ENCODE peak calls at places on chromosomes 5 and 9, in seven cellular contexts. L, F, H, R, Z, W and D are unnamed samples.

GRCh38 chr9:114995681-114996221 is 65.4 kb upstream of the TNFSF8 start:
- DNase-seq in L (no peak), F (no peak), H (no peak), R (no peak), Z (no peak), W (no peak), D (no peak)

GRCh38 chr9:7234144-7234543 is 476.4 kb downstream of the KDM4C start:
- DNase-seq in L (peak; percentile 57), F (peak; percentile 84), H (peak; percentile 22), R (peak; percentile 47), Z (peak; percentile 17), W (peak; percentile 36), D (peak; percentile 90)

GRCh38 chr9:114662081-114662989 is 4.7 kb upstream of the TEX53 start:
- DNase-seq in L (no peak), F (peak; percentile 78), H (peak; percentile 33), R (peak; percentile 54), Z (peak; percentile 55), W (peak; percentile 11), D (peak; percentile 63)

GRCh38 chr9:133691191-133691590 is 47.0 kb downstream of the SARDH start:
- DNase-seq in L (no peak), F (no peak), H (no peak), R (no peak), Z (no peak), W (no peak), D (no peak)

GRCh38 chr9:92534199-92535159 is 1.3 kb downstream of the ECM2 start:
- DNase-seq in L (no peak), F (no peak), H (peak; percentile 34), R (peak; percentile 26), Z (no peak), W (no peak), D (no peak)

GRCh38 chr5:61052870-61053269 is 107.9 kb downstream of the NDUFAF2 start:
- DNase-seq in L (no peak), F (no peak), H (peak; percentile 91), R (peak; percentile 82), Z (no peak), W (peak; percentile 9), D (peak; percentile 74)

GRCh38 chr5:58459860-58460726 is at the start of gene PLK2:
- DNase-seq in L (peak; percentile 61), F (peak; percentile 83), H (peak; percentile 94), R (peak; percentile 94), Z (peak; percentile 89), W (peak; percentile 97), D (peak; percentile 89)

GRCh38 chr5:169448826-169449225 is 134.7 kb upstream of the SPDL1 start:
- DNase-seq in L (no peak), F (no peak), H (no peak), R (no peak), Z (no peak), W (no peak), D (no peak)

GRCh38 chr5:174625591-174626365 is 98.6 kb upstream of the MSX2 start:
- DNase-seq in L (no peak), F (no peak), H (peak; percentile 7), R (no peak), Z (no peak), W (no peak), D (no peak)

GRCh38 chr5:5306696-5307095 is 115.8 kb upstream of the ICE1 start:
- DNase-seq in L (no peak), F (no peak), H (peak; percentile 4), R (no peak), Z (no peak), W (no peak), D (peak; percentile 45)

GRCh38 chr5:1312206-1312605 is 17.3 kb upstream of the TERT start:
- DNase-seq in L (no peak), F (no peak), H (no peak), R (no peak), Z (no peak), W (no peak), D (no peak)

GRCh38 chr5:175479125-175479881 is 943 bp downstream of the SFXN1 start:
- DNase-seq in L (no peak), F (no peak), H (no peak), R (no peak), Z (no peak), W (no peak), D (no peak)

GRCh38 chr9:114770991-114771390 is 34.8 kb downstream of the TNFSF15 start:
- DNase-seq in L (no peak), F (no peak), H (no peak), R (no peak), Z (no peak), W (peak; percentile 54), D (peak; percentile 19)

GRCh38 chr9:128420060-128420650 is 502 bp upstream of the CERCAM start:
- DNase-seq in L (no peak), F (no peak), H (peak; percentile 45), R (peak; percentile 77), Z (peak; percentile 62), W (peak; percentile 91), D (peak; percentile 56)

DNA sequence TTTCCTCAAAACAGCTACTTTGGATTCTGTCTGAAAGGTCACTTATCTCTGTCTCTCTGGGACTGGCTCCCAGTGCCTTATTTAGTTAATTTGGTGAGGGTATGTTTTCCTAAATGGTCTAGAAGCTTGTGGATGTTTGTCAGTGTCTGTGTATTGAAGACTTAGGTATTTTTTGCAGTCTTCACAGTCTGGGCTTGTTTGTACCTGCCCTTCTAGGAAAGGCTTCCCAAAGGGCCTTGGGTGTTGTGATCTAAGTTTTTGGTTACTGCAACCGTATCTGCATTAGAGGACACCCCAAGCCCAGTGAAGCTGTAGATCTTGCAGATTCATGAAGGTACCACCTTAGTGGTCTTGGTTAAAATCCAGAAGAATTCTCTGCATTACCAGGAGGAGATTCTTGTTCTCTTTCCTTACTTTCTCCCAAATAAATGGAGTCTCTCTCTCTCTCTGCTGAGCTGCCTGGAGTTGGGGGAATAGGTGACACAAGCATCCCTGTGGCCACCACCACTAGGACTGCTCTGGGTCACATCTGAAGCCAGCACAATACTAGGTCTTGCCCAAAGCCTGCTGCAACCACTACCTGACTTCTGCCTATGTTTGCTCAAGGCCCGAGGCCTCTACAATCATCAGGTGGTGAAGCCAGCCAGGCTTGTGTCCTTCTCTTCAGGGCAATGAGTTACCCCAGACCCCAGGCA is 17.8 kb upstream of the CCNB1 start:
- DNase-seq in L (no peak), F (no peak), H (no peak), R (no peak), Z (no peak), W (no peak), D (peak; percentile 46)
- H2BK5ac ChIP-seq in L (no peak overlapping the region), F (no peak overlapping the region), H (no peak overlapping the region), R (no peak overlapping the region), Z (no peak overlapping the region), W (no peak overlapping the region), D (no peak overlapping the region)

GRCh38 chr5:178673801-178674200 is 47.0 kb upstream of the CLK4 start:
- DNase-seq in L (no peak), F (no peak), H (no peak), R (no peak), Z (no peak), W (no peak), D (no peak)

GRCh38 chr5:178674334-178674733 is 47.5 kb upstream of the CLK4 start:
- DNase-seq in L (no peak), F (no peak), H (no peak), R (no peak), Z (no peak), W (no peak), D (no peak)

GRCh38 chr5:178672635-178673034 is 45.8 kb upstream of the CLK4 start:
- DNase-seq in L (no peak), F (no peak), H (no peak), R (no peak), Z (no peak), W (no peak), D (no peak)

GRCh38 chr5:178677429-178677828 is 50.6 kb upstream of the CLK4 start:
- DNase-seq in L (no peak), F (no peak), H (no peak), R (no peak), Z (no peak), W (no peak), D (no peak)

GRCh38 chr5:178675922-178676321 is 49.1 kb upstream of the CLK4 start:
- DNase-seq in L (no peak), F (no peak), H (no peak), R (no peak), Z (no peak), W (no peak), D (no peak)
- H2BK5ac ChIP-seq in L (no peak overlapping the region), F (no peak overlapping the region), H (no peak overlapping the region), R (no peak overlapping the region), Z (no peak overlapping the region), W (no peak overlapping the region), D (no peak overlapping the region)

DNA sequence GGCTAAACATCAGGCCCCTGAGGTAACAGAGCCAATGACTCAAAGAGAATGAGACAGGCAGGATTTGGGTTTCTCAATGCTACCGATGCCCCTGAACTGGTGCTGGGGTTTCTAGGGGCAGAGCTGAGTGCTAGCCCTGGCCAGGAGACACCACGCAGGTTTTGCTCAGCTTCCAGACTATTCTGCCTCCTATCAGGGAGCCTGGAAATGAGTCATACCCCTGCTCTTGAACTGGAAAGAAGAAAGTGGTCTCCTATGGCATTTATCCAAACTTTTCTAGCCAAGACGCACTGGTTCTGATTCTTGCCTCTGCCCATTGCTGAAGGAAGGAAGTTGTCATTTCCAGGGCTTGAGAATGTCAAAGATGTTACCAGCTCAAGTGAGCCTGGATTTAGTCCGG is 562.0 kb downstream of the CDK5RAP2 start:
- DNase-seq in L (no peak), F (no peak), H (no peak), R (no peak), Z (no peak), W (no peak), D (no peak)
- H2BK5ac ChIP-seq in L (no peak overlapping the region), F (no peak overlapping the region), H (no peak overlapping the region), R (no peak overlapping the region), Z (no peak overlapping the region), W (no peak overlapping the region), D (no peak overlapping the region)

DNA sequence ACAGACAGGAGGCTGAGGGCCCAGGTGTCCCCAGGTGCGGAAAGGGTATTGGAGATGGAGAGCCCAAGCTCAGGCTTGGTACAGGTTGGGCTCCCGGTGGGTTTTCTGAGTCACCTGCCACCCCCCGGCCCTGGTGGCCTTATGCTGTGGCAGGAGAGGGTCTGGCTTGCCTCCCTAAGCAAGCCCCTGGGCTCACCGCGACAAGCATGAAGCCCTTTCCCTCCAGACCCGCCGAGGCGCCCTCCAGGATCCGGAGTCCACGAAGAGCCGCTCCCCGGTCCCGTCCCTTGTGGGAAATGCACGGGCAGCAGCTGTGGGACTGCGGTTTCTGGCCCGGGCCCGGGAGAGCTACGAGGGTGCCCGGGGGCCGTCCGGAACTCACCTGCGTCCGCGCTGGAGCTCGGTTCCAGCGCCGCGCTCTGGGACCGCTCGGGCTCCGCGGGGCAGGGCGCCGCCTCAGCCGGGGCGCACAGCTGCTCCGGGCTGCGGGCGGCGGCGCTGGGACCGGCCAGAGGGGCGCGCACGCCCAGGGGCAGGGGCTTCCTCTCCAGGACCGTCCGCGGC is 767 bp downstream of the SAPCD2 start:
- DNase-seq in L (no peak), F (no peak), H (no peak), R (no peak), Z (no peak), W (no peak), D (no peak)
- H2BK5ac ChIP-seq in L (no peak overlapping the region), F (no peak overlapping the region), H (no peak overlapping the region), R (no peak overlapping the region), Z (no peak overlapping the region), W (no peak overlapping the region), D (no peak overlapping the region)

DNA sequence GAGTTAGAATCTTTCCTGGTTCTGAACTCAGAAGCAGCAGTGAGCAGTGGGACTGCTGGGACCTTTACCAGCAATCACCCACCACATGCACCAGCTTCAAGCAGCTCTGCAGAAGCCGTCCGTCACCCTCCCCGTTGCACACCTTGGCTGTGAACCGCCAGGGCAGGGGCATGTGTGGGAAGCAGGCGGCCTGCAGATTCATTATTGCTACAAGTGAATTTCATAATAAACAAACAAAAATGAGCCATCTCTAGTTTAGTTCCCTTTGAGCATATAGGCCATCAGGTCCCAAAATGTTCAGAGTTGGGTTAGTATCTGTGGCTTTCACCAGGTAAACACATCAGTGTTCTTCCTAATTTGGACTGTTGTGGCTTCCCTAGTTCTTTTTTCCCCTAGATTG is 17.5 kb downstream of the PALM2AKAP2 start:
- DNase-seq in L (no peak), F (no peak), H (no peak), R (no peak), Z (no peak), W (no peak), D (no peak)
- H2BK5ac ChIP-seq in L (no peak overlapping the region), F (no peak overlapping the region), H (no peak overlapping the region), R (no peak overlapping the region), Z (no peak overlapping the region), W (no peak overlapping the region), D (no peak overlapping the region)